ENCODE peak calls at places on chromosomes 7 and 10, in six cellular contexts. C is cardiac fibroblast; W is fibroblast of lung; S is activated CD4-positive, alpha-beta T cell treated with anti-CD3 and anti-CD28 coated beads for 36 hours; D is skeletal muscle cell; G is GM10248. P is an unnamed sample.

GRCh38 chr10:102450374-102451104 is 804 bp downstream of the C10orf95 start:
- DNase-seq in C (peak; percentile 79), D (peak; percentile 32), W (peak; percentile 81), G (peak; percentile 90), S (peak; percentile 91), P (no peak)

GRCh38 chr10:111093741-111094380 is 17.0 kb downstream of the ADRA2A start:
- DNase-seq in D (no peak), W (peak; percentile 47), G (no peak), C (no peak), S (no peak), P (no peak)

GRCh38 chr7:116801092-116801710 is 61.2 kb upstream of the CAPZA2 start:
- DNase-seq in G (no peak), W (peak; percentile 96), D (no peak), C (no peak), S (no peak), P (no peak)

GRCh38 chr7:82288769-82289535 is 154.6 kb downstream of the CACNA2D1 start:
- DNase-seq in G (no peak), C (peak; percentile 31), W (peak; percentile 23), D (no peak), S (no peak), P (no peak)

GRCh38 chr7:30285531-30286284 is 1.3 kb downstream of the ZNRF2 start:
- DNase-seq in D (no peak), G (peak; percentile 25), S (peak; percentile 80), W (peak; percentile 65), C (peak; percentile 63), P (peak; percentile 5)

GRCh38 chr10:80280071-80280800 is 9.2 kb downstream of the MAT1A start:
- DNase-seq in S (no peak), W (no peak), C (no peak), G (no peak), D (no peak), P (no peak)

GRCh38 chr7:14321947-14322346 is 332.5 kb upstream of the ETV1 start:
- DNase-seq in C (no peak), S (no peak), G (no peak), W (no peak), D (no peak), P (no peak)

GRCh38 chr10:77967611-77968022 is 41.1 kb upstream of the DLG5 start:
- DNase-seq in C (no peak), G (no peak), S (no peak), D (no peak), W (no peak), P (no peak)

GRCh38 chr10:50937230-50937907 is 51.9 kb upstream of the A1CF start:
- DNase-seq in G (no peak), D (peak; percentile 4), C (peak; percentile 69), S (no peak), W (peak; percentile 26), P (peak; percentile 29)

GRCh38 chr7:108452707-108453106 is 3.5 kb downstream of the NRCAM start:
- DNase-seq in D (no peak), S (no peak), G (peak; percentile 31), C (peak; percentile 64), W (peak; percentile 43), P (no peak)

GRCh38 chr7:150409300-150410030 is 30.3 kb downstream of the ZNF775 start:
- DNase-seq in G (no peak), C (no peak), W (no peak), D (no peak), S (no peak), P (no peak)

GRCh38 chr10:97365761-97366351 is 31.3 kb upstream of the FRAT2 start:
- DNase-seq in C (no peak), S (no peak), W (no peak), D (no peak), G (no peak), P (no peak)

GRCh38 chr10:22345301-22346086 is at the start of gene SPAG6:
- DNase-seq in C (no peak), D (no peak), W (no peak), S (peak; percentile 82), G (peak; percentile 47), P (no peak)

GRCh38 chr7:91383186-91383585 is 119.0 kb downstream of the FZD1 start:
- DNase-seq in W (peak; percentile 78), S (no peak), C (peak; percentile 3), G (no peak), D (peak; percentile 68), P (peak; percentile 38)

GRCh38 chr10:50453940-50454339 is 169.8 kb downstream of the SGMS1 start:
- DNase-seq in C (no peak), G (no peak), S (no peak), D (no peak), W (no peak), P (no peak)

GRCh38 chr10:5961405-5962100 is 15.8 kb downstream of the IL15RA start:
- DNase-seq in G (peak; percentile 12), D (no peak), C (no peak), S (no peak), W (no peak), P (no peak)

GRCh38 chr7:66859794-66860645 is 61.0 kb upstream of the TMEM248 start:
- DNase-seq in D (no peak), G (no peak), S (peak; percentile 78), W (peak; percentile 12), C (no peak), P (no peak)

GRCh38 chr7:37079420-37079819 is 355.1 kb upstream of the AOAH start:
- DNase-seq in S (no peak), W (no peak), D (no peak), C (no peak), G (no peak), P (no peak)

GRCh38 chr10:98338318-98338717 is 70.3 kb upstream of the LOXL4 start:
- DNase-seq in D (peak; percentile 52), C (peak; percentile 38), W (peak; percentile 74), S (no peak), G (no peak), P (no peak)

GRCh38 chr7:7857143-7857583 is 111.4 kb upstream of the GLCCI1 start:
- DNase-seq in D (no peak), G (peak; percentile 23), W (no peak), C (no peak), S (no peak), P (no peak)

GRCh38 chr10:113381906-113382562 is 170.8 kb upstream of the HABP2 start:
- DNase-seq in G (no peak), D (peak; percentile 27), W (peak; percentile 67), C (peak; percentile 80), S (peak; percentile 12), P (no peak)

GRCh38 chr10:122730238-122730637 is 30.6 kb upstream of the C10orf120 start:
- DNase-seq in S (no peak), D (no peak), C (no peak), G (no peak), W (no peak), P (no peak)

GRCh38 chr7:112414855-112415490 is 35.3 kb upstream of the IFRD1 start:
- DNase-seq in C (peak; percentile 65), W (peak; percentile 27), D (no peak), G (peak; percentile 19), S (no peak), P (peak; percentile 30)

GRCh38 chr10:90968448-90969086 is 47.7 kb upstream of the ANKRD1 start:
- DNase-seq in C (peak; percentile 61), W (peak; percentile 98), S (no peak), G (no peak), D (peak; percentile 92), P (no peak)

GRCh38 chr7:159329979-159330378 is 185.3 kb upstream of the VIPR2 start:
- DNase-seq in G (no peak), W (no peak), S (no peak), D (no peak), C (no peak), P (no peak)

GRCh38 chr10:29980084-29980483 is 79.3 kb downstream of the JCAD start:
- DNase-seq in W (peak; percentile 74), D (no peak), S (no peak), C (peak; percentile 69), G (no peak), P (no peak)

GRCh38 chr7:43869898-43870240 is 552 bp upstream of the MRPS24 start:
- DNase-seq in G (no peak), D (peak; percentile 87), W (peak; percentile 95), C (peak; percentile 84), S (peak; percentile 57), P (peak; percentile 68)

GRCh38 chr7:87877641-87878040 is 1.3 kb downstream of the DBF4 start:
- DNase-seq in S (no peak), C (no peak), D (no peak), W (no peak), G (no peak), P (no peak)

GRCh38 chr7:83957333-83957732 is 237.3 kb downstream of the SEMA3A start:
- DNase-seq in G (no peak), W (no peak), D (peak; percentile 16), C (peak; percentile 76), S (no peak), P (peak; percentile 27)

GRCh38 chr7:50533849-50534248 is 31.4 kb downstream of the DDC start:
- DNase-seq in C (no peak), D (no peak), W (no peak), G (no peak), S (no peak), P (no peak)

GRCh38 chr10:10914129-10914528 is 103.5 kb upstream of the CELF2 start:
- DNase-seq in G (no peak), C (peak; percentile 82), W (no peak), S (no peak), D (no peak), P (no peak)

GRCh38 chr10:70571636-70572439 is 30.7 kb downstream of the PRF1 start:
- DNase-seq in D (no peak), S (no peak), G (no peak), W (no peak), C (no peak), P (no peak)

GRCh38 chr7:148151778-148152177 is 438.8 kb upstream of the C7orf33 start:
- DNase-seq in G (no peak), W (no peak), S (no peak), C (no peak), D (no peak), P (no peak)

P was measured in fibroblast of the conjunctiva.